ENCODE peak calls at places on chromosomes 16 and 17, in nine cellular contexts. Q, P, V, E, I, C, W, J and N are unnamed samples.

GRCh38 chr17:15398736-15399331 is 57.4 kb upstream of the TEKT3 start:
- DNase-seq in Q (no peak), I (no peak), V (no peak), J (no peak), W (peak), P (no peak), C (no peak), E (no peak), N (no peak)

GRCh38 chr17:41212524-41213169 is 13.8 kb upstream of the KRTAP9-2 start:
- DNase-seq in E (no peak), C (peak), P (no peak), J (no peak), Q (no peak), I (no peak), W (no peak), V (no peak), N (no peak)

GRCh38 chr16:1162701-1163566 is 10.0 kb downstream of the CACNA1H start:
- DNase-seq in P (no peak), J (no peak), V (no peak), W (no peak), Q (no peak), C (no peak), E (no peak), I (no peak), N (no peak)

GRCh38 chr17:27551701-27552466 is 79.1 kb upstream of the LGALS9 start:
- DNase-seq in I (no peak), E (no peak), V (no peak), Q (no peak), W (no peak), C (peak), J (no peak), P (no peak), N (no peak)

GRCh38 chr16:81940781-81941560 is 70.3 kb downstream of the SDR42E1 start:
- DNase-seq in C (peak), E (no peak), Q (no peak), P (no peak), V (peak), W (no peak), J (peak), I (peak), N (no peak)

GRCh38 chr16:24721830-24722238 is 7.6 kb upstream of the TNRC6A start:
- DNase-seq in V (peak), C (no peak), I (no peak), E (peak), J (no peak), Q (peak), P (no peak), W (no peak), N (no peak)

GRCh38 chr16:63146251-63146650 is 1110.0 kb upstream of the CDH8 start:
- DNase-seq in I (no peak), V (no peak), C (no peak), E (no peak), J (no peak), P (no peak), W (no peak), Q (no peak), N (no peak)

GRCh38 chr17:41784207-41784744 is 2.2 kb downstream of the JUP start:
- DNase-seq in E (no peak), V (no peak), J (no peak), Q (no peak), I (no peak), W (no peak), C (no peak), P (peak), N (no peak)

GRCh38 chr17:54980372-54980771 is 11.8 kb downstream of the STXBP4 start:
- DNase-seq in E (no peak), V (no peak), P (no peak), W (no peak), C (no peak), I (no peak), Q (no peak), J (no peak), N (no peak)

GRCh38 chr16:49757744-49758069 is 98.2 kb downstream of the ZNF423 start:
- DNase-seq in J (no peak), I (no peak), W (no peak), Q (no peak), C (peak), V (no peak), E (no peak), P (no peak), N (no peak)

GRCh38 chr16:21263640-21264211 is 14.4 kb downstream of the CRYM start:
- DNase-seq in Q (no peak), P (no peak), J (peak), E (no peak), W (no peak), C (peak), V (no peak), I (peak), N (peak)